ENCODE peak calls at places on chromosomes 7 and 10, in ten cellular contexts. J, Z, R, E, O, G, I, B, U and Q are unnamed samples.

GRCh38 chr7:93226310-93226709 is at the start of gene HEPACAM2:
- DNase-seq in U (no peak), Z (no peak), R (no peak), E (no peak), G (no peak), I (no peak), B (no peak), J (peak), O (no peak), Q (no peak)

GRCh38 chr10:129844191-129844590 is 119.9 kb downstream of the EBF3 start:
- DNase-seq in B (no peak), U (no peak), Z (no peak), J (no peak), G (no peak), R (no peak), E (no peak), O (no peak), I (no peak), Q (no peak)

GRCh38 chr10:85642421-85643170 is 724.0 kb downstream of the GRID1 start:
- DNase-seq in J (no peak), E (no peak), B (no peak), G (peak), R (peak), O (no peak), Z (no peak), U (no peak), I (no peak), Q (no peak)

GRCh38 chr10:65341323-65341922 is 1584.4 kb upstream of the LRRTM3 start:
- DNase-seq in U (no peak), G (peak), E (no peak), Z (no peak), J (no peak), O (no peak), R (peak), B (no peak), I (no peak), Q (no peak)

GRCh38 chr10:97788552-97789442 is 17.0 kb upstream of the SFRP5 start:
- DNase-seq in Z (no peak), E (no peak), U (no peak), I (peak), J (no peak), O (no peak), G (peak), B (no peak), R (peak), Q (no peak)

GRCh38 chr7:7617550-7617949 is 23.0 kb upstream of the UMAD1 start:
- DNase-seq in B (no peak), E (no peak), R (no peak), G (no peak), O (no peak), I (no peak), Z (no peak), U (no peak), J (no peak), Q (no peak)

GRCh38 chr7:99829520-99830160 is 1.8 kb downstream of the CYP3A43 start:
- DNase-seq in B (no peak), I (no peak), E (no peak), G (no peak), J (no peak), U (no peak), Z (no peak), O (no peak), R (no peak), Q (no peak)

GRCh38 chr10:80664071-80664680 is 126.5 kb downstream of the SH2D4B start:
- DNase-seq in B (peak), E (peak), Z (peak), U (peak), R (peak), G (peak), J (peak), O (peak), I (peak), Q (peak)

GRCh38 chr10:112950714-112951348 is 784 bp downstream of the TCF7L2 start:
- DNase-seq in Z (no peak), R (peak), E (peak), U (peak), B (no peak), I (peak), O (no peak), J (no peak), G (peak), Q (no peak)

GRCh38 chr10:72087969-72088878 is at the start of gene SPOCK2:
- DNase-seq in U (no peak), Z (peak), G (no peak), B (peak), I (no peak), R (no peak), J (no peak), O (no peak), E (peak), Q (peak)

GRCh38 chr10:34721201-34721840 is 93.8 kb downstream of the PARD3 start:
- DNase-seq in R (peak), J (no peak), E (no peak), O (no peak), U (no peak), B (no peak), G (peak), I (no peak), Z (no peak), Q (no peak)

GRCh38 chr7:135833642-135834041 is 85.0 kb upstream of the FAM180A start:
- DNase-seq in J (no peak), R (no peak), I (no peak), O (no peak), B (no peak), U (no peak), G (no peak), Z (no peak), E (no peak), Q (no peak)

GRCh38 chr10:5589963-5590511 is 65.3 kb downstream of the CALML3 start:
- DNase-seq in B (no peak), E (no peak), U (no peak), O (no peak), G (peak), Z (no peak), I (no peak), J (no peak), R (peak), Q (no peak)

GRCh38 chr10:15254808-15255655 is 86.5 kb upstream of the NMT2 start:
- DNase-seq in J (no peak), Z (no peak), U (no peak), G (no peak), O (no peak), R (no peak), I (peak), B (peak), E (no peak), Q (no peak)

GRCh38 chr7:132399367-132399766 is 176.9 kb downstream of the PLXNA4 start:
- DNase-seq in Z (no peak), E (no peak), I (no peak), B (no peak), O (no peak), J (no peak), U (no peak), G (no peak), R (no peak), Q (no peak)

GRCh38 chr7:44631458-44632115 is 25.2 kb downstream of the OGDH start:
- DNase-seq in B (no peak), U (no peak), G (no peak), J (no peak), I (no peak), O (no peak), E (peak), R (peak), Z (no peak), Q (no peak)